ENCODE peak calls at places on chromosomes 3 and 15, in nine cellular contexts. X, U, D, R, L, F, K, Q and Y are unnamed samples.

GRCh38 chr15:91183630-91184029 is 83.6 kb downstream of the SV2B start:
- DNase-seq in F (no peak), R (no peak), U (no peak), L (no peak), K (no peak), D (no peak), X (no peak), Q (no peak), Y (no peak)

GRCh38 chr3:44420676-44421075 is 56.8 kb downstream of the ZNF445 start:
- DNase-seq in U (no peak), Q (no peak), L (no peak), R (no peak), D (no peak), K (no peak), X (no peak), F (no peak), Y (no peak)

GRCh38 chr3:34012102-34012461 is 213.7 kb downstream of the PDCD6IP start:
- DNase-seq in L (peak; percentile 84), Q (peak; percentile 77), X (peak; percentile 97), R (peak; percentile 99), D (no peak), K (no peak), U (no peak), F (no peak), Y (no peak)

GRCh38 chr3:125003369-125003853 is 52.4 kb downstream of the HEG1 start:
- DNase-seq in U (peak; percentile 29), K (no peak), X (peak; percentile 16), D (no peak), F (no peak), Q (no peak), R (peak; percentile 49), L (no peak), Y (no peak)

GRCh38 chr15:74322558-74323180 is 44.8 kb downstream of the CYP11A1 start:
- DNase-seq in U (peak; percentile 51), F (no peak), D (peak; percentile 46), R (peak; percentile 67), L (peak; percentile 78), Q (peak; percentile 58), X (peak; percentile 58), K (no peak), Y (peak; percentile 61)

GRCh38 chr15:72535911-72536310 is 61.8 kb downstream of the ARIH1 start:
- DNase-seq in Q (no peak), F (no peak), X (no peak), D (no peak), K (no peak), L (no peak), U (no peak), R (no peak), Y (no peak)

GRCh38 chr3:42246091-42246490 is 19.9 kb downstream of the CCK start:
- DNase-seq in K (no peak), F (no peak), R (no peak), L (no peak), U (no peak), D (no peak), Q (no peak), X (no peak), Y (no peak)

GRCh38 chr3:14761121-14761672 is 57.6 kb upstream of the FGD5 start:
- DNase-seq in X (no peak), Q (no peak), D (no peak), F (no peak), L (no peak), U (no peak), K (no peak), R (no peak), Y (no peak)

GRCh38 chr3:173770796-173771573 is 373.4 kb downstream of the NLGN1 start:
- DNase-seq in R (peak; percentile 43), Q (no peak), L (no peak), K (no peak), U (no peak), F (no peak), X (no peak), D (no peak), Y (no peak)